ENCODE peak calls at places on chromosomes 11 and 22, in four cellular contexts. T is iPS-NIHi11; C is activated CD4-positive, alpha-beta T cell treated with anti-CD3 and anti-CD28 coated beads, Interleukin-2, amount 50 U/mL, for 1 hour; U is AML-193. V is an unnamed sample.

GRCh38 chr11:30535818-30536217 is 50.3 kb downstream of the MPPED2 start:
- DNase-seq in U (no peak), C (no peak), T (no peak), V (no peak)

GRCh38 chr11:18063131-18063530 is 17.1 kb upstream of the TPH1 start:
- DNase-seq in C (no peak), U (no peak), T (no peak), V (no peak)

GRCh38 chr11:128417607-128418324 is 169.6 kb downstream of the ETS1 start:
- DNase-seq in C (no peak), U (no peak), T (no peak), V (no peak)

GRCh38 chr11:27777013-27777412 is 76.8 kb upstream of the BDNF start:
- DNase-seq in C (no peak), T (no peak), U (no peak), V (no peak)

GRCh38 chr11:2944953-2945756 is 15.9 kb upstream of the PHLDA2 start:
- DNase-seq in C (peak; percentile 45), U (no peak), T (peak; percentile 81), V (no peak)

GRCh38 chr11:110896358-110896757 is 184.1 kb upstream of the ARHGAP20 start:
- DNase-seq in U (no peak), C (no peak), T (no peak), V (no peak)

GRCh38 chr22:37782340-37783168 is 25.2 kb upstream of the GCAT start:
- DNase-seq in U (no peak), C (no peak), T (no peak), V (no peak)

GRCh38 chr11:70226967-70227366 is 23.9 kb downstream of the FADD start:
- DNase-seq in C (no peak), T (peak; percentile 71), U (no peak), V (no peak)